ENCODE peak calls at places on chromosomes 4 and X, in five cellular contexts. V is A549, A is HepG2, O is K562, H is GM12878. L is an unnamed sample. For H3K4me1, the result is how much of the 10 kb centered on the place peaks cover.

GRCh38 chr4:172786039-172786792 is 382.4 kb upstream of the GALNT7 start:
- DNase-seq in V (no peak), A (no peak), O (no peak), H (no peak), L (no peak)

GRCh38 chr4:44532851-44533250 is 84.2 kb upstream of the KCTD8 start:
- DNase-seq in H (no peak), A (no peak), O (no peak), V (no peak), L (no peak)

GRCh38 chr4:121978169-121978516 is 26.3 kb upstream of the TRPC3 start:
- DNase-seq in V (no peak), A (no peak), H (peak), O (no peak), L (no peak)

GRCh38 chr4:38290360-38290759 is 330.2 kb downstream of the PTTG2 start:
- DNase-seq in V (no peak), H (no peak), O (no peak), A (no peak), L (peak)

GRCh38 chrX:49003696-49004095 is 1.6 kb upstream of the GRIPAP1 start:
- DNase-seq in A (peak), V (no peak), H (no peak), O (no peak), L (no peak)

GRCh38 chr4:986428-986948 is 356 bp upstream of the IDUA start:
- DNase-seq in A (no peak), O (no peak), V (no peak), H (no peak), L (no peak)

GRCh38 chr4:168605411-168605810 is 108.6 kb downstream of the PALLD start:
- DNase-seq in V (peak), A (no peak), O (no peak), H (no peak), L (peak)

GRCh38 chr4:72900952-72901351 is 168.6 kb downstream of the COX18 start:
- DNase-seq in H (no peak), V (no peak), O (no peak), A (no peak), L (no peak)

GRCh38 chr4:146098978-146099377 is 76.5 kb upstream of the LSM6 start:
- DNase-seq in H (peak), O (no peak), V (no peak), A (no peak), L (no peak)

GRCh38 chr4:140448830-140449229 is 21.4 kb upstream of the CLGN start:
- DNase-seq in V (no peak), A (no peak), O (no peak), H (no peak), L (peak)

GRCh38 chr4:26372525-26373172 is 51.8 kb downstream of the RBPJ start:
- DNase-seq in A (peak), O (no peak), H (peak), V (peak), L (peak)

GRCh38 chr4:140151700-140152014 is 2.3 kb downstream of the MAML3 start:
- DNase-seq in V (peak), O (peak), A (peak), H (no peak), L (peak)

GRCh38 chr4:112284662-112285411 is 867 bp downstream of the TIFA start:
- DNase-seq in H (no peak), O (peak), A (no peak), V (no peak), L (peak)

GRCh38 chrX:23465105-23465791 is 130.6 kb downstream of the PTCHD1 start:
- DNase-seq in V (no peak), H (no peak), A (no peak), O (no peak), L (no peak)

GRCh38 chr4:163762756-163763155 is 268.3 kb downstream of the TMA16 start:
- DNase-seq in O (no peak), A (no peak), V (no peak), H (no peak), L (no peak)
- TF ChIP-seq MYC in O (no peak), A (no peak), V (no peak), H (no peak), L (no peak)

GRCh38 chrX:153827016-153827415 is 3.3 kb downstream of the PDZD4 start:
- DNase-seq in A (no peak), O (no peak), H (no peak), V (no peak), L (no peak)

GRCh38 chrX:153825042-153825441 is 5.3 kb downstream of the PDZD4 start:
- DNase-seq in O (no peak), A (no peak), H (no peak), V (no peak), L (no peak)

GRCh38 chrX:153821066-153821465 is 9.3 kb downstream of the PDZD4 start:
- DNase-seq in O (no peak), V (no peak), H (no peak), A (no peak), L (no peak)

GRCh38 chrX:153827903-153828302 is 2.4 kb downstream of the PDZD4 start:
- DNase-seq in O (no peak), H (no peak), A (no peak), V (no peak), L (no peak)

DNA sequence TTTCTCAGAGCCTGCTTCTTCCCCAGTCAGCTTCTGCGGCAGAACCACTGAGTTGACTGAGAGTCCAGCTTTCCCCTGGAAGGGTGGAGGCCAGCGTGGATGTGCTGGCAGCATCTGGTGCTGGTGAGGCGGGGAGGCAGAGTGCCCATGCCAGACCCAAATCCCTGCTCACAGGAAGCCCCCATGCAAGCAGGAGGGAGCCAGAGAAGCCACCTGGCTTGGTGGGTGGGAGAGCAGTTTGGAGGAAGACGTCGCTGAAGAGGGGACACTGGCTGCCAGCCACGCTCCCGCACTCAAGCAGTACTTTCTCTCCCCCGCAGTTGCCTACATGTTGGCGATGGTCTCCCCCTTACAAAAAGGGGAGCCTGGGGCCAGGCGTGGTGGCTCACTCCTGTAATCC is 6.0 kb downstream of the PDZD4 start:
- DNase-seq in A (no peak), O (no peak), H (no peak), V (no peak), L (no peak)
- H3K4me1 ChIP-seq in A (under half), O (under half), H (under half), V (under half), L (under half)

GRCh38 chr4:147351083-147351787 is 129.7 kb upstream of the EDNRA start:
- DNase-seq in V (no peak), A (no peak), H (no peak), O (no peak), L (no peak)

GRCh38 chr4:147354271-147354670 is 126.6 kb upstream of the EDNRA start:
- DNase-seq in H (no peak), V (no peak), O (no peak), A (no peak), L (no peak)

GRCh38 chr4:147347217-147347616 is 133.7 kb upstream of the EDNRA start:
- DNase-seq in O (no peak), V (no peak), H (no peak), A (no peak), L (no peak)

GRCh38 chr4:147345662-147346061 is 135.2 kb upstream of the EDNRA start:
- DNase-seq in O (no peak), V (no peak), A (no peak), H (no peak), L (no peak)

GRCh38 chr4:147349199-147349598 is 131.7 kb upstream of the EDNRA start:
- DNase-seq in V (no peak), O (no peak), H (no peak), A (no peak), L (no peak)
- TF ChIP-seq MYC in V (no peak), O (no peak), H (no peak), A (no peak), L (no peak)

DNA sequence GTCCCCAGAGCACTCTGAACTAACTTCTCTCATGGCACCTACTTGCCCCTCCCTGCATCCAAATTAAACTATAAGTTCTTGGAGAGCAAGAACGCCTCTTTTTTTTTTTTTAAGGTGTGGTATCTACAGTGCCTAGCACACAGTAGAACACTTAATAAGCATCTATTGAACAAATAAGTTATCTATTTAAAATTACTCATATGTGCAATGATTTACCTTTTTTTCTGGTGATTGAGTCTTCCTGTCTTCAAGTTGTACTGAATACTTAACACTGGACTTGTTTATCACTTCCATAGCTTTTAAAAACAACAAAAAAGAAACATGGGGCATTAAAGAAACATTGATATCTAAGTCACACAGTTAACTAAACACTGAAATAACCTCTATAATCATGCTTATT is 29.1 kb downstream of the HAUS3 start:
- DNase-seq in V (no peak), H (no peak), A (no peak), O (no peak), L (no peak)
- H3K4me1 ChIP-seq in V (under half), H (under half), A (under half), O (under half), L (under half)

GRCh38 chr4:5404073-5404472 is 304.3 kb downstream of the EVC2 start:
- DNase-seq in A (no peak), V (no peak), O (no peak), H (no peak), L (no peak)

GRCh38 chr4:5395781-5396180 is 312.6 kb downstream of the EVC2 start:
- DNase-seq in A (no peak), V (no peak), H (no peak), O (no peak), L (no peak)

GRCh38 chr4:5398056-5398455 is 310.3 kb downstream of the EVC2 start:
- DNase-seq in O (no peak), A (no peak), H (no peak), V (no peak), L (no peak)

DNA sequence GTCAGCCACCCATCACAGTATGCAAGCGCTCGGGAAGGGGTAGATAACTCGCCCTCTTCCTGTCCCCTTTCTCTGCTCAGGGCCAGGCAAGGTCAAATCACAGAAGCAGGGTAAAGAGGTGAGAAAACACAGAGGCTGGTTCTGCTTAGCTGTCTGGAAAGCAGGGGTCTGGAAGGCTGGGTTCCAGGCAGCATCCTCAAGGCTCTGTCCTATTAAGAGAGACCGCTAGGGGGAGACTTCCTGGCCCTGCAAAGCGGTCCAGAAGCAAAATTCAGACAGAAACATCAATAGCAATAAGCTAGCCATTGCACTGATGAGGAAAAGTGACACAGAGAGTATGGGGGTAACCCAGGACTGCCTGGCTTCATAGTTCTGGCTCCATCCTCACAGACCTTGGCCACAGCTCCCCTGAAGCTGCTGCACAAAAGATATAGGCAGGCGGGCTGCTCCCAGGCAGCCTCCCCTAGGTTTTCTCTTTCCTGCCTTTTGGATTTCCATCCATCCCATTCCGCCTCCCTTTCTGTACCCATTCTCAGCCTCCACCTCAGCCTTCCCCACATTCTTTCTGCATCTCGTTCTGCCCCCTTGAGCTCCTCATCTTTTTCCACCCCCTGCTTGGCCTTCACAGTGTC is 308.5 kb downstream of the EVC2 start:
- DNase-seq in H (no peak), O (peak), V (peak), A (peak), L (peak)
- TF ChIP-seq MYC in H (no peak), O (no peak), V (no peak), A (no peak), L (no peak)

GRCh38 chr4:82360298-82361177 is 13.3 kb downstream of the HNRNPD start:
- DNase-seq in H (no peak), V (peak), O (peak), A (no peak), L (peak)

GRCh38 chr4:82362565-82362964 is 11.2 kb downstream of the HNRNPD start:
- DNase-seq in O (no peak), V (no peak), H (no peak), A (no peak), L (no peak)

GRCh38 chr4:82367438-82368097 is 6.2 kb downstream of the HNRNPD start:
- DNase-seq in O (no peak), A (no peak), V (no peak), H (no peak), L (no peak)

GRCh38 chr4:82358773-82359324 is 14.9 kb downstream of the HNRNPD start:
- DNase-seq in H (no peak), A (no peak), V (no peak), O (no peak), L (no peak)

DNA sequence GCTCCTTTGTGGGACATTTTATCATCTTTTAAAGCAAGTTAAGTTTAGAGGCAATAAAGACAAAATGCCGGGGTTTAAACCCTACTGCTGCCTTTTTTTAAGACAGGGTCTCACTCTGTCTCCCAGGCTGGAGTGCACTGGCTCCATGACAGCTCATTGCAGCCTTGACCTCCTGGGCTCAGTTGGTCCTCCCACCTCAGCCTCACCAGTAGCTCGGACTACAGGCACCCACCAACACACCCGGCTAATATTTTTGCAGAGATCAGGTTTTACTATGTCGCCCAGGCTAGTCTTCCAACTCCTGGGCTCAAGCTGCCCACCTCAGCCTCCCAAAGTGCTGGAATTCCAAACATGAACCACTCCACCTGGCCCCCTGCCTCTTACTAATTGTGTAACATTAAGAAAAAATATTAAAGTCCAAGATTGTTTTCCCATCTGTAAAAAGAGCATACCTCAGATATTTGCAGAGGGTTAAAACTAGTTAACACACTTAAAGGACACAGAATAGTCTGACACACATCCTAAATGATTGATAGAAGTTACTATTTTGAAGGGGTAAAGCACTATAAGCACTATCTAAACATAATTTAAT is 9.8 kb downstream of the HNRNPD start:
- DNase-seq in H (no peak), V (no peak), A (no peak), O (no peak), L (no peak)
- H3K4me1 ChIP-seq in H (under half), V (under half), A (half or more), O (under half), L (under half)

DNA sequence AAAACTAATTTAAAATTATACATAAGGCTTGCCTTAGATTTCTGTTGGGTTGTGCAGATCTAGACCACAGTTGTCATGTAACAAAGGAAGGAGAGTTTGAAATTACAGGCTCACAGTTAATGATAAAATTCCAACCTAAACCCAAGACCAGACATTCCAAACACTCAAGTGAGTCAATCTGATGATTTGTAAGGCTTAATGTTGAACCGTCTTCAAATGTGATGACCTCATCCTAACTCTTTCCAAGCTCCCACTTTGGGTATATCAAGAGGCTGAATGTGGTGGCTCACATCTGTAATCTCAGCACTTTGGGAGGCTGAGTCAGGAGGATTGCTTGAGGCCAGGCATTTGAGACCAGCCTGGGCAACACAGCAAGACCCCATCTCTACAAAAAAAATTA is 149.2 kb downstream of the TBL1X start:
- DNase-seq in V (peak), A (no peak), H (no peak), O (no peak), L (no peak)
- TF ChIP-seq MYC in V (no peak), A (no peak), H (no peak), O (no peak), L (no peak)

DNA sequence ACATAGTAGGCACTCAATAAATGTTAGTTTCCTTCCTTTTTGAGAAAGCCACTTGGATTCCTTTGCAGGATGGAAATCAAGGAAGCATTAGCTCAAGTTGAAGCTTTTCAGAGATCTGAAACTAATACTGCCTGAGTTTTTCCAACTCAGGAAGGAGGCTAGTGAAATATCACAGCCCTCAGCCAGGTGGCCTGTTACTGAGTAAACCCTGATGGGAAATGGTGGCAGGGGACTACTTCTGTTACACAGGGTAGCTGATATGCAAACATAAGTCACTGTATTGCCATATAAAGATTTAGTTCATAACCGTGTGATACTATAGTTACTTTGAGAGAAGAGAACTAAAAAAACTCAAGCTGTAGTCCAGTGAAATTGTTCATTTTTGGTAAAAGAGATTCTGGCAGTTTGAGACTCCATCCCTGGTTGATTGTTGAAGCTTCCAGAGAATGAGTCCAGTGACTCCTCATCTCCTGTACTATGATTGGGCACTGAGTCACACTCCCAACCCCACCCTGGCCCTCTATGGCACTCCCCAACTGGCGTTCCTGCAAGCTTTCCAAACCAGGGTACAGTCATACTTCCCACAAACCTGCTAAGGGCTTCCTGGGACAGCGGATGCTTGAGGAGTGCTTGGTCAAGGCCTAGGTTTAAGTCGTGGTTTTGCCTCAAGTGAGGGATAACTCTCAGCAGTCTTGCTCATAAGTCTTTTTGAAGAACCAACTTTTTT is 81.8 kb downstream of the MID1IP1 start:
- DNase-seq in O (no peak), V (no peak), A (no peak), H (no peak), L (peak)
- H3K4me1 ChIP-seq in O (under half), V (under half), A (under half), H (under half), L (under half)

L was measured in endothelial cell of umbilical vein.